ENCODE peak calls at places on chromosomes 2 and 18, in five cellular contexts. One of them, this sample, is unnamed.

GRCh38 chr18:3217930-3218647 is 1.7 kb downstream of the MYOM1 start:
- DNase-seq in neuronal stem cell: no peak
- DNase-seq in stimulated activated CD4-positive, alpha-beta T cell treated with anti-CD3 and anti-CD28 coated beads, Interleukin-15, amount 100 ng/mL, for 24 hours: no peak
- DNase-seq in left cardiac atrium: no peak
- DNase-seq in frontal cortex: no peak
- DNase-seq in this sample: no peak

GRCh38 chr2:121343191-121343590 is 58.2 kb upstream of the TFCP2L1 start:
- DNase-seq in neuronal stem cell: no peak
- DNase-seq in stimulated activated CD4-positive, alpha-beta T cell treated with anti-CD3 and anti-CD28 coated beads, Interleukin-15, amount 100 ng/mL, for 24 hours: no peak
- DNase-seq in left cardiac atrium: no peak
- DNase-seq in frontal cortex: no peak
- DNase-seq in this sample: no peak

GRCh38 chr2:220101902-220102301 is 474.5 kb downstream of the SLC4A3 start:
- DNase-seq in neuronal stem cell: no peak
- DNase-seq in stimulated activated CD4-positive, alpha-beta T cell treated with anti-CD3 and anti-CD28 coated beads, Interleukin-15, amount 100 ng/mL, for 24 hours: no peak
- DNase-seq in left cardiac atrium: no peak
- DNase-seq in frontal cortex: no peak
- DNase-seq in this sample: no peak

GRCh38 chr2:173979721-173980351 is 14.7 kb upstream of the SP3 start:
- DNase-seq in neuronal stem cell: no peak
- DNase-seq in stimulated activated CD4-positive, alpha-beta T cell treated with anti-CD3 and anti-CD28 coated beads, Interleukin-15, amount 100 ng/mL, for 24 hours: no peak
- DNase-seq in left cardiac atrium: no peak
- DNase-seq in frontal cortex: no peak
- DNase-seq in this sample: no peak

GRCh38 chr2:120275617-120276400 is 23.2 kb downstream of the RALB start:
- DNase-seq in neuronal stem cell: no peak
- DNase-seq in stimulated activated CD4-positive, alpha-beta T cell treated with anti-CD3 and anti-CD28 coated beads, Interleukin-15, amount 100 ng/mL, for 24 hours: no peak
- DNase-seq in left cardiac atrium: no peak
- DNase-seq in frontal cortex: no peak
- DNase-seq in this sample: no peak

GRCh38 chr18:56353676-56354260 is 284.6 kb downstream of the TXNL1 start:
- DNase-seq in neuronal stem cell: no peak
- DNase-seq in stimulated activated CD4-positive, alpha-beta T cell treated with anti-CD3 and anti-CD28 coated beads, Interleukin-15, amount 100 ng/mL, for 24 hours: no peak
- DNase-seq in left cardiac atrium: no peak
- DNase-seq in frontal cortex: no peak
- DNase-seq in this sample: no peak

GRCh38 chr2:67046568-67046967 is 350.6 kb upstream of the ETAA1 start:
- DNase-seq in neuronal stem cell: no peak
- DNase-seq in stimulated activated CD4-positive, alpha-beta T cell treated with anti-CD3 and anti-CD28 coated beads, Interleukin-15, amount 100 ng/mL, for 24 hours: no peak
- DNase-seq in left cardiac atrium: no peak
- DNase-seq in frontal cortex: no peak
- DNase-seq in this sample: no peak

GRCh38 chr2:11344956-11345671 is 678 bp upstream of the ROCK2 start:
- DNase-seq in neuronal stem cell: peak; percentile 75
- DNase-seq in stimulated activated CD4-positive, alpha-beta T cell treated with anti-CD3 and anti-CD28 coated beads, Interleukin-15, amount 100 ng/mL, for 24 hours: no peak
- DNase-seq in left cardiac atrium: peak; percentile 71
- DNase-seq in frontal cortex: peak; percentile 43
- DNase-seq in this sample: peak; percentile 51

GRCh38 chr2:31785876-31786275 is 205.1 kb upstream of the SRD5A2 start:
- DNase-seq in neuronal stem cell: no peak
- DNase-seq in stimulated activated CD4-positive, alpha-beta T cell treated with anti-CD3 and anti-CD28 coated beads, Interleukin-15, amount 100 ng/mL, for 24 hours: no peak
- DNase-seq in left cardiac atrium: no peak
- DNase-seq in frontal cortex: no peak
- DNase-seq in this sample: no peak

GRCh38 chr2:135072125-135072997 is 20.3 kb downstream of the RAB3GAP1 start:
- DNase-seq in neuronal stem cell: peak; percentile 18
- DNase-seq in stimulated activated CD4-positive, alpha-beta T cell treated with anti-CD3 and anti-CD28 coated beads, Interleukin-15, amount 100 ng/mL, for 24 hours: no peak
- DNase-seq in left cardiac atrium: no peak
- DNase-seq in frontal cortex: no peak
- DNase-seq in this sample: no peak

GRCh38 chr2:70304501-70304900 is 2.6 kb upstream of the FAM136A start:
- DNase-seq in neuronal stem cell: no peak
- DNase-seq in stimulated activated CD4-positive, alpha-beta T cell treated with anti-CD3 and anti-CD28 coated beads, Interleukin-15, amount 100 ng/mL, for 24 hours: no peak
- DNase-seq in left cardiac atrium: no peak
- DNase-seq in frontal cortex: no peak
- DNase-seq in this sample: no peak